ENCODE peak calls at places on chromosomes 1 and 21, in four cellular contexts. M, H, J and O are unnamed samples.

GRCh38 chr1:176033474-176033873 is 173.6 kb downstream of the COP1 start:
- DNase-seq in J (peak), H (no peak), M (no peak), O (peak)

GRCh38 chr1:231940721-231941120 is 314.1 kb downstream of the DISC1 start:
- DNase-seq in M (no peak), H (no peak), J (no peak), O (no peak)

GRCh38 chr1:187226396-187226795 is 397.6 kb downstream of the PLA2G4A start:
- DNase-seq in M (no peak), J (peak), H (no peak), O (no peak)

GRCh38 chr21:41361786-41362604 is at the start of gene MX2:
- DNase-seq in J (peak), H (peak), M (no peak), O (peak)

GRCh38 chr1:4494558-4494957 is 159.9 kb upstream of the AJAP1 start:
- DNase-seq in J (no peak), H (no peak), M (no peak), O (peak)

GRCh38 chr1:241716915-241717651 is 65.0 kb downstream of the WDR64 start:
- DNase-seq in M (no peak), J (peak), H (no peak), O (peak)

GRCh38 chr1:156816561-156817328 is at the start of gene SH2D2A:
- DNase-seq in M (no peak), J (no peak), H (peak), O (peak)

GRCh38 chr1:197063212-197063611 is 3.8 kb downstream of the F13B start:
- DNase-seq in M (no peak), J (no peak), H (no peak), O (no peak)

GRCh38 chr1:221053889-221054288 is 174.6 kb downstream of the HLX start:
- DNase-seq in H (no peak), J (peak), M (no peak), O (peak)

GRCh38 chr1:217363319-217363718 is 267.6 kb downstream of the GPATCH2 start:
- DNase-seq in M (no peak), J (no peak), H (no peak), O (peak)

GRCh38 chr1:176122282-176122681 is 84.8 kb downstream of the COP1 start:
- DNase-seq in H (no peak), M (no peak), J (no peak), O (no peak)